ENCODE peak calls at places on chromosomes 1 and 21, in ten cellular contexts. L is lower leg skin, J is hepatocyte, Q is lower lobe of right lung, H is A549, M is tibial artery, E is psoas muscle, T is MM.1S, C is cardiac muscle cell, A is pancreas. X is an unnamed sample.

GRCh38 chr1:15243275-15244043 is 3.6 kb upstream of the FHAD1 start:
- DNase-seq in H (no peak), E (no peak), L (no peak), M (no peak), C (peak), Q (no peak), A (no peak), T (no peak), J (no peak), X (peak)

GRCh38 chr1:201756411-201756810 is 72.5 kb upstream of the IPO9 start:
- DNase-seq in Q (no peak), L (no peak), A (no peak), E (no peak), C (no peak), M (no peak), J (peak), H (no peak), T (no peak), X (no peak)

GRCh38 chr1:90402893-90403849 is 313.9 kb downstream of the BARHL2 start:
- DNase-seq in L (peak), H (peak), C (peak), A (peak), T (no peak), M (no peak), Q (no peak), E (no peak), J (peak), X (no peak)

GRCh38 chr1:64072089-64072835 is 131.2 kb upstream of the UBE2U start:
- DNase-seq in M (no peak), H (peak), J (no peak), A (no peak), E (no peak), Q (no peak), C (no peak), L (no peak), T (no peak), X (no peak)

GRCh38 chr1:103496014-103496635 is 29.4 kb upstream of the RNPC3 start:
- DNase-seq in A (no peak), L (no peak), E (no peak), J (no peak), M (no peak), C (no peak), Q (no peak), T (no peak), H (no peak), X (no peak)

GRCh38 chr1:79005945-79006344 is 585 bp downstream of the ADGRL4 start:
- DNase-seq in J (no peak), M (no peak), H (no peak), Q (no peak), C (no peak), E (no peak), T (no peak), A (no peak), L (no peak), X (no peak)

GRCh38 chr1:36889846-36890245 is 144.5 kb downstream of the GRIK3 start:
- DNase-seq in A (no peak), M (peak), L (no peak), H (no peak), T (no peak), Q (no peak), J (no peak), E (no peak), C (no peak), X (no peak)

GRCh38 chr1:15603050-15603965 is 13.9 kb upstream of the DDI2 start:
- DNase-seq in T (peak), E (peak), L (peak), A (peak), Q (peak), H (peak), J (peak), M (peak), C (peak), X (peak)

GRCh38 chr1:244599937-244600350 is 53.0 kb upstream of the DESI2 start:
- DNase-seq in C (no peak), M (no peak), L (peak), J (peak), A (no peak), Q (no peak), E (no peak), T (peak), H (peak), X (peak)

GRCh38 chr1:162233937-162234336 is 142.7 kb downstream of the SPATA46 start:
- DNase-seq in E (no peak), T (no peak), J (no peak), H (no peak), C (no peak), Q (no peak), A (no peak), M (no peak), L (no peak), X (no peak)

GRCh38 chr1:226943156-226943555 is 3.1 kb downstream of the COQ8A start:
- DNase-seq in L (no peak), T (no peak), Q (no peak), M (peak), C (no peak), J (no peak), A (no peak), H (no peak), E (no peak), X (no peak)

GRCh38 chr1:116807394-116807793 is 53.2 kb downstream of the CD2 start:
- DNase-seq in J (no peak), M (no peak), H (no peak), Q (no peak), A (no peak), E (no peak), T (no peak), L (no peak), C (no peak), X (no peak)

GRCh38 chr1:116807871-116808450 is 53.7 kb downstream of the CD2 start:
- DNase-seq in L (peak), M (no peak), J (no peak), Q (no peak), E (no peak), T (no peak), C (no peak), A (no peak), H (no peak), X (peak)

GRCh38 chr1:116808476-116809180 is 54.4 kb downstream of the CD2 start:
- DNase-seq in Q (no peak), J (no peak), H (no peak), A (no peak), T (no peak), L (no peak), M (no peak), E (no peak), C (no peak), X (no peak)

GRCh38 chr1:116811321-116811720 is 57.1 kb downstream of the CD2 start:
- DNase-seq in T (no peak), M (no peak), L (no peak), E (no peak), H (no peak), A (no peak), Q (no peak), J (no peak), C (no peak), X (no peak)

DNA sequence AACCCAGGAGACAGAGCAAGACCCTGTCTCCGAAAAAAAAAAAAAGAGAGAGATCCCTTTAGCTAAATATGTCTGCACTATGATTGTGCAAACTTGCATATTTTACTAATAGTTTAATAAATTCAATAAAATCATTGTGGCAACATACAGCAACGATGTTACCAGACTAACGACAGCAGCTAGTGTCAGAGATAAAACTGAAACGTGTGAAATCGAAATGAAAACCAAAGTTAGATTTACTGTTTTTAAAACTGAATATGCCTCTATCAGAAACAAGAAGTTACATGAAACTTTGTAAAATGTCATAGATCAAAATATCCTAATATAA is 54.9 kb downstream of the CD2 start:
- DNase-seq in Q (no peak), M (no peak), A (no peak), J (no peak), H (no peak), T (no peak), L (no peak), C (no peak), E (no peak), X (no peak)
- H3K4me3 ChIP-seq in Q (no peak), M (no peak), A (no peak), J (no peak), H (no peak), T (no peak), L (no peak), C (no peak), E (no peak), X (no peak)

DNA sequence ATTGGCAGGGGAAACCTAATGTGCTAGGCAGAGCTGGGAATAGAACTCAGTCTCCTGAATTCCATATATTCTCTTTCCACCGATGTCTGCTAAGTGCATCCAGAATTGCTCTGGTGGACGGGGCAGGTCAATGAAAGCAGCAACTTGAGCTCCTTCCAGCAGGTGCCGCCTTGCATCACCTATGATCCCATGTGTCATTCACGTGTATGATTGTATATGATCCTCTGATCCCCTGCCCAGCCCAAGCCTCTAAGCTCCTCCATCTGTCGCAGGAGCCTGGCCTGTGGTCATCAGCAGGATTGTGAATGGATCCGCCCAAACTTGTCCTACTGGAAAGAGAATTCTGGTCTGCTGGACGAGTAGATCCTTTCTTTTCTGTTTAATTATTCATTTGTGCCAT is 13.1 kb downstream of the ACTA1 start:
- DNase-seq in T (no peak), C (no peak), J (no peak), Q (no peak), E (no peak), M (no peak), H (peak), L (no peak), A (no peak), X (peak)
- TF ChIP-seq CTCF in T (peak), C (no peak), J (no peak), Q (no peak), E (no peak), M (no peak), H (no peak), L (no peak), A (no peak), X (no peak)

DNA sequence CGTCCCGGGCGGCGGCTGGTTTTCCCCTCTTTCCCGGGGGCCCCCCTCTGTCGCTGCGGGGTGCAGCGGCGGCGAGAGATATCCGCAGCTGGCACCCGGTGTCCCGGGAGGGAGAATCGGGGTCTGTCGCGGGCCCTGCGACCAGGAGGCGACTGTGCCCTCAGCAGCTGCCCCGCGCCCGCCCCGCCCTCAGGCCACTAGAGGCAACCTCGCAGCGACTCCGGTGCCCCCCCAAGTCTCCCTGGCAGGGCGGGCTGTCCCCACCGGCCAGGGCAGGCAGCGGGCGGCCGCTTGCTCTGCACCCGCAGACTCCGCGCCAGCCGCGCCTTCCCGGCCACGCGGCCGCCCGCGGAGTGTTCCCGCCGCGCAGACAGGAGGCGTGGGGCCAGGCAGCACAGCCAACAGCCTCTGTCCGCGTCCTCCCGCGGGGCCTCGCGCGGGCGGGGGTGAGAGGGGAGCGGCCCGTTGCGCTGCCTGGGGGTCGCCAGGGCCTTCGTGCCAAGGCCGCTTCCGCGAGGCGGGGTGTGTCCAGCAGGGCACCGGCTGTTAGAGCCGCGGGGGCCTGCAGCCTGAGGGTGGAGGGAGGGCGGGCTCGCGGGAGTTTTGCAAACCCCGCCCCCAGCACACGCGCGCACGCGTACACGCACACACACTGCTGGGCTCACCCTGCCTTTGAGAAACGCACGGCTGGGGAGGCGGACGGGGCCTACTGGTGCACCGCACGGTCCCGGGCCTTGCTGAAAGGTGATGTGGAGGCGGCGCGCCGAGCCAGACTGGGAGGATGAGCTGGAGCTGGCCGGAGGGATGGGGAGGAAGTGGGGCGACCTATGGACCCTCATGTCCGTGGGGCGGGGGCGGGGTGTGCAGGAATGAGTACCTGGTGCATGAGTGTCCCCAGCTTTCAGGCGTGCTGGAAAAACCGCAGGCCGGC is 41.4 kb downstream of the KIAA1614 start:
- DNase-seq in C (no peak), T (peak), J (no peak), M (peak), H (peak), E (peak), Q (peak), A (peak), L (no peak), X (peak)
- H3K4me3 ChIP-seq in C (no peak), T (peak), J (no peak), M (peak), H (peak), E (peak), Q (peak), A (peak), L (peak), X (peak)

DNA sequence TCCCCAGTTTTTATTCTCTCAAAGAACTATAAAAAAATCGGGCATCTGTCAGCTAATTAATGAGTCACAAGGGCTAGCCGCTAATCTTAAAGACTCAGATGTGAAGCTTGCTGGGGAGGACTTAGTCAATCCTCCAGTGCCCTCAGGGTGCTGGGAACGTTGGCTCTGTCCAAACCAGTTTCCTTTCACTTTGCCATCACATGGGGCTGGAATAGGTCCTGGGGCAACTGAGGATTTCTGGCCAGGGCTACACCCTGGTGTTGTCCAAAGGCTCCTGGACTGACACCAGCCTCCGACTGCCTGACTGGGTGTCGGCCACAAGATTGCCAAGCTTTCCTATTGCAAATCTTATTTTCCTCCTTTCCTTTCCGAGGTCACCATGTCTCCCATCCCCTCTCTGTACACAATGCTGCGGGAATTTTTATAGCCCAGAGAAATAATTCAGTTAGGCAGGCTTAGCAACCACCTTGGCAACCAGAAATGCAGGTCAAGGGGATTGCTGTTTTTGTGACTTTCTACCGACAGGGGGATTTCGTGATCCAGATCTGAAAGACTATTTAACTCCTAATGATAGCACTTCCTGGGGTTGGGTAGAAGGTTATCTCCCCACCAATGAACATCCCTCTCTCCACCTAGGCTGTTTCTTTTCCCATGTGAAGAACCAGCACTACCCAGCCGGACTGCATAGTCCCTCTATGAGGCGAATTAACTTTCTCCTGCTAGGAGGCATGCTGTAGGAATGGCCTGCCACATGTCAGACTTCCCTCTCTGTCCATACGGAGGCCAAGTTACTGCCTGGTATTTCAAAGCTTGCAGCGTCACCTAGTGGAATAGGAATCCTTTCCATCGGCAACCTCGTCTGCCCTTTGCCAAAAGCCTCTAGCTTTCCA is 29.9 kb upstream of the CTBS start:
- DNase-seq in Q (no peak), C (no peak), H (peak), T (peak), J (peak), L (peak), A (no peak), E (peak), M (peak), X (no peak)
- TF ChIP-seq CTCF in Q (peak), C (peak), H (no peak), T (peak), J (no peak), L (no peak), A (no peak), E (peak), M (peak), X (no peak)

GRCh38 chr1:93179886-93180722 is at the start of gene TMED5:
- DNase-seq in Q (peak), M (peak), T (peak), A (peak), H (peak), E (peak), L (peak), J (peak), C (peak), X (peak)

GRCh38 chr1:93178418-93178817 is 1.8 kb downstream of the TMED5 start:
- DNase-seq in A (no peak), C (no peak), M (no peak), Q (no peak), L (no peak), H (no peak), J (peak), E (no peak), T (no peak), X (no peak)

GRCh38 chr1:93172778-93173177 is 7.4 kb downstream of the TMED5 start:
- DNase-seq in L (no peak), T (no peak), C (peak), H (no peak), Q (no peak), M (no peak), A (no peak), J (no peak), E (no peak), X (no peak)

GRCh38 chr1:93180723-93181613 is at the start of gene CCDC18:
- DNase-seq in E (no peak), C (no peak), J (no peak), H (peak), M (no peak), Q (no peak), L (no peak), A (no peak), T (peak), X (peak)

DNA sequence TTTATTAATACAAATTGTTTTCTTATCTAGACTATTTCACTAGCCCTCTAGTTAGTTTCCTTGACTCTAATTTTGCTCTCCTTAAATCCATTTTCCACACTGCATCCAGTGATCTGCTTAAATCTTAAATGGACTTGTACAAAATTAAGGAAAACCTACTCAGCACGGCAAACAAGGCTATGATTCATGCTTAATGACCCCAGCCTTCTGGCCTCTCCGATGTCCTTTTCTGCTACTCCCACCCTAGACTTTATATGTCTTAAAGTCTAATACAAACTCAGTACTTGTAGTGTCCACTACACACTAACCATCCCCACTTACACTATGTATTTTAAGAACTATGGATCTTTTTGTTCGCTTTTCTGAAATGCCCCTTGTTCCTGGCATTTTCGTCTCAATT is 2.2 kb downstream of the TMED5 start:
- DNase-seq in E (no peak), C (no peak), H (no peak), L (no peak), A (no peak), T (no peak), M (no peak), Q (no peak), J (peak), X (no peak)
- H3K4me3 ChIP-seq in E (peak), C (no peak), H (peak), L (no peak), A (no peak), T (peak), M (peak), Q (peak), J (peak), X (peak)

GRCh38 chr21:38249879-38250278 is 6.9 kb upstream of the KCNJ15 start:
- DNase-seq in Q (no peak), A (no peak), M (no peak), L (no peak), C (no peak), H (no peak), T (no peak), E (no peak), J (no peak), X (no peak)
- TF ChIP-seq CTCF in Q (no peak), A (no peak), M (no peak), L (no peak), C (no peak), H (no peak), T (no peak), E (no peak), J (no peak), X (no peak)

DNA sequence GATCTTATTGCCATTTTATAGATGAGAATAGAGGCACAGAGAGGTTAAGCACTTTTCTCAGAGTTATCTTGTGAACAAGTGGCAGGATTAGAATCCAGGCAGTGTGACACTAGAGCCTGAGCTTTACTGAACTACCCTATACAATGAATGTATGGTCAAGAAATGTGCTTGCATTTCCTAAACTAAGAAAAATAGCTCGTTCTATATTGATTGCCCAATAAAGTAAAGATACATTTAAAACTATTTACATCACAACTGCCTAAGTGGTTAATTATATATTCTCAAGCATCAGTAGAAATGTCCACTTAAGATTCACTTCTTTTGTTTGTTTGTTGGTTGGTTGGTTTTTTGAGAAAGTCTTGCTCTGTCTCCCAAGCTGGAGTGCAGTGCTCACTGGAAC is 91.6 kb downstream of the ZFYVE9 start:
- DNase-seq in J (no peak), A (no peak), M (no peak), L (no peak), Q (no peak), H (no peak), E (no peak), T (no peak), C (no peak), X (no peak)
- H3K4me3 ChIP-seq in J (no peak), A (no peak), M (no peak), L (no peak), Q (no peak), H (no peak), E (no peak), T (no peak), C (no peak), X (no peak)

GRCh38 chr1:3452866-3453175 is 1.6 kb upstream of the ARHGEF16 start:
- DNase-seq in H (no peak), M (no peak), A (no peak), Q (no peak), C (no peak), T (no peak), L (no peak), J (no peak), E (no peak), X (no peak)

GRCh38 chr1:3454811-3455618 is 550 bp downstream of the ARHGEF16 start:
- DNase-seq in E (peak), J (peak), L (no peak), A (peak), Q (peak), H (no peak), T (no peak), M (no peak), C (peak), X (no peak)

GRCh38 chr1:3453203-3453761 is 1.2 kb upstream of the ARHGEF16 start:
- DNase-seq in H (peak), M (peak), T (peak), J (peak), Q (peak), C (peak), E (peak), A (peak), L (peak), X (peak)

GRCh38 chr1:3455630-3456448 is 1.4 kb downstream of the ARHGEF16 start:
- DNase-seq in H (no peak), M (no peak), Q (no peak), E (peak), J (no peak), A (no peak), C (no peak), T (no peak), L (no peak), X (no peak)

GRCh38 chr1:3453891-3454810 is at the start of gene ARHGEF16:
- DNase-seq in E (peak), A (peak), M (no peak), J (peak), C (peak), T (peak), Q (peak), H (peak), L (no peak), X (no peak)
- TF ChIP-seq CTCF in E (peak), A (peak), M (peak), J (peak), C (peak), T (peak), Q (peak), H (peak), L (no peak), X (no peak)